ENCODE peak calls at places on chromosomes 12 and 14, in ten cellular contexts. One of them, this sample, is unnamed.

GRCh38 chr12:46675736-46676135 is 150.1 kb downstream of the SLC38A4 start:
- DNase-seq in GM23248: peak
- DNase-seq in fibroblast of villous mesenchyme: peak
- DNase-seq in pancreas: peak
- DNase-seq in neural progenitor cell: peak
- DNase-seq in left lung: no peak
- DNase-seq in HL-60: no peak
- DNase-seq in dorsolateral prefrontal cortex: no peak
- DNase-seq in retinal pigment epithelial cell: no peak
- DNase-seq in thoracic aorta: no peak
- DNase-seq in this sample: peak

GRCh38 chr12:101969-102878 is 35.7 kb downstream of the IQSEC3 start:
- DNase-seq in GM23248: peak
- DNase-seq in fibroblast of villous mesenchyme: no peak
- DNase-seq in pancreas: no peak
- DNase-seq in neural progenitor cell: peak
- DNase-seq in left lung: no peak
- DNase-seq in HL-60: no peak
- DNase-seq in dorsolateral prefrontal cortex: no peak
- DNase-seq in retinal pigment epithelial cell: no peak
- DNase-seq in thoracic aorta: no peak
- DNase-seq in this sample: no peak

GRCh38 chr14:34568803-34569202 is 29.3 kb upstream of the EAPP start:
- DNase-seq in GM23248: no peak
- DNase-seq in fibroblast of villous mesenchyme: no peak
- DNase-seq in pancreas: no peak
- DNase-seq in neural progenitor cell: no peak
- DNase-seq in left lung: peak
- DNase-seq in HL-60: no peak
- DNase-seq in dorsolateral prefrontal cortex: no peak
- DNase-seq in retinal pigment epithelial cell: no peak
- DNase-seq in thoracic aorta: no peak
- DNase-seq in this sample: no peak

GRCh38 chr12:80846930-80847329 is 90.8 kb downstream of the LIN7A start:
- DNase-seq in GM23248: no peak
- DNase-seq in fibroblast of villous mesenchyme: no peak
- DNase-seq in pancreas: no peak
- DNase-seq in neural progenitor cell: no peak
- DNase-seq in left lung: no peak
- DNase-seq in HL-60: no peak
- DNase-seq in dorsolateral prefrontal cortex: no peak
- DNase-seq in retinal pigment epithelial cell: no peak
- DNase-seq in thoracic aorta: no peak
- DNase-seq in this sample: no peak

GRCh38 chr12:50402270-50403000 is 1.8 kb downstream of the LARP4 start:
- DNase-seq in GM23248: peak
- DNase-seq in fibroblast of villous mesenchyme: no peak
- DNase-seq in pancreas: no peak
- DNase-seq in neural progenitor cell: no peak
- DNase-seq in left lung: no peak
- DNase-seq in HL-60: no peak
- DNase-seq in dorsolateral prefrontal cortex: no peak
- DNase-seq in retinal pigment epithelial cell: no peak
- DNase-seq in thoracic aorta: no peak
- DNase-seq in this sample: peak

GRCh38 chr14:104230946-104231345 is 92.6 kb downstream of the KIF26A start:
- DNase-seq in GM23248: no peak
- DNase-seq in fibroblast of villous mesenchyme: no peak
- DNase-seq in pancreas: no peak
- DNase-seq in neural progenitor cell: no peak
- DNase-seq in left lung: peak
- DNase-seq in HL-60: no peak
- DNase-seq in dorsolateral prefrontal cortex: no peak
- DNase-seq in retinal pigment epithelial cell: no peak
- DNase-seq in thoracic aorta: no peak
- DNase-seq in this sample: no peak

GRCh38 chr12:1375323-1375722 is 219.1 kb downstream of the FBXL14 start:
- DNase-seq in GM23248: no peak
- DNase-seq in fibroblast of villous mesenchyme: no peak
- DNase-seq in pancreas: no peak
- DNase-seq in neural progenitor cell: no peak
- DNase-seq in left lung: no peak
- DNase-seq in HL-60: no peak
- DNase-seq in dorsolateral prefrontal cortex: no peak
- DNase-seq in retinal pigment epithelial cell: no peak
- DNase-seq in thoracic aorta: no peak
- DNase-seq in this sample: no peak

GRCh38 chr14:21069388-21070082 is 569 bp upstream of the ARHGEF40 start:
- DNase-seq in GM23248: peak
- DNase-seq in fibroblast of villous mesenchyme: no peak
- DNase-seq in pancreas: peak
- DNase-seq in neural progenitor cell: peak
- DNase-seq in left lung: peak
- DNase-seq in HL-60: peak
- DNase-seq in dorsolateral prefrontal cortex: peak
- DNase-seq in retinal pigment epithelial cell: no peak
- DNase-seq in thoracic aorta: no peak
- DNase-seq in this sample: no peak

GRCh38 chr12:100170313-100170858 is 27.7 kb upstream of the BLTP3B start:
- DNase-seq in GM23248: no peak
- DNase-seq in fibroblast of villous mesenchyme: no peak
- DNase-seq in pancreas: no peak
- DNase-seq in neural progenitor cell: no peak
- DNase-seq in left lung: no peak
- DNase-seq in HL-60: no peak
- DNase-seq in dorsolateral prefrontal cortex: no peak
- DNase-seq in retinal pigment epithelial cell: no peak
- DNase-seq in thoracic aorta: no peak
- DNase-seq in this sample: no peak

GRCh38 chr14:43297794-43298193 is 1209.3 kb downstream of the FSCB start:
- DNase-seq in GM23248: no peak
- DNase-seq in fibroblast of villous mesenchyme: no peak
- DNase-seq in pancreas: no peak
- DNase-seq in neural progenitor cell: no peak
- DNase-seq in left lung: no peak
- DNase-seq in HL-60: no peak
- DNase-seq in dorsolateral prefrontal cortex: no peak
- DNase-seq in retinal pigment epithelial cell: no peak
- DNase-seq in thoracic aorta: no peak
- DNase-seq in this sample: no peak

GRCh38 chr12:34349673-34349961 is 327.3 kb downstream of the ALG10 start:
- DNase-seq in GM23248: no peak
- DNase-seq in fibroblast of villous mesenchyme: no peak
- DNase-seq in pancreas: no peak
- DNase-seq in neural progenitor cell: no peak
- DNase-seq in left lung: no peak
- DNase-seq in HL-60: no peak
- DNase-seq in dorsolateral prefrontal cortex: no peak
- DNase-seq in retinal pigment epithelial cell: no peak
- DNase-seq in thoracic aorta: no peak
- DNase-seq in this sample: no peak

GRCh38 chr12:128914908-128915563 is 61.8 kb downstream of the GLT1D1 start:
- DNase-seq in GM23248: no peak
- DNase-seq in fibroblast of villous mesenchyme: no peak
- DNase-seq in pancreas: no peak
- DNase-seq in neural progenitor cell: no peak
- DNase-seq in left lung: no peak
- DNase-seq in HL-60: peak
- DNase-seq in dorsolateral prefrontal cortex: no peak
- DNase-seq in retinal pigment epithelial cell: no peak
- DNase-seq in thoracic aorta: no peak
- DNase-seq in this sample: no peak

GRCh38 chr12:8702159-8702558 is 4.4 kb downstream of the RIMKLB start:
- DNase-seq in GM23248: no peak
- DNase-seq in fibroblast of villous mesenchyme: no peak
- DNase-seq in pancreas: no peak
- DNase-seq in neural progenitor cell: no peak
- DNase-seq in left lung: no peak
- DNase-seq in HL-60: no peak
- DNase-seq in dorsolateral prefrontal cortex: no peak
- DNase-seq in retinal pigment epithelial cell: no peak
- DNase-seq in thoracic aorta: no peak
- DNase-seq in this sample: no peak

GRCh38 chr12:76085159-76085868 is 829 bp upstream of the NAP1L1 start:
- DNase-seq in GM23248: peak
- DNase-seq in fibroblast of villous mesenchyme: peak
- DNase-seq in pancreas: no peak
- DNase-seq in neural progenitor cell: no peak
- DNase-seq in left lung: no peak
- DNase-seq in HL-60: no peak
- DNase-seq in dorsolateral prefrontal cortex: no peak
- DNase-seq in retinal pigment epithelial cell: no peak
- DNase-seq in thoracic aorta: no peak
- DNase-seq in this sample: no peak

GRCh38 chr14:97387252-97387882 is 590.2 kb downstream of the VRK1 start:
- DNase-seq in GM23248: no peak
- DNase-seq in fibroblast of villous mesenchyme: no peak
- DNase-seq in pancreas: no peak
- DNase-seq in neural progenitor cell: no peak
- DNase-seq in left lung: no peak
- DNase-seq in HL-60: no peak
- DNase-seq in dorsolateral prefrontal cortex: no peak
- DNase-seq in retinal pigment epithelial cell: no peak
- DNase-seq in thoracic aorta: no peak
- DNase-seq in this sample: no peak

GRCh38 chr12:29157486-29157946 is 8.4 kb downstream of the FAR2 start:
- DNase-seq in GM23248: peak
- DNase-seq in fibroblast of villous mesenchyme: no peak
- DNase-seq in pancreas: no peak
- DNase-seq in neural progenitor cell: no peak
- DNase-seq in left lung: no peak
- DNase-seq in HL-60: no peak
- DNase-seq in dorsolateral prefrontal cortex: no peak
- DNase-seq in retinal pigment epithelial cell: no peak
- DNase-seq in thoracic aorta: no peak
- DNase-seq in this sample: peak

GRCh38 chr12:113880993-113881392 is 85.1 kb downstream of the RBM19 start:
- DNase-seq in GM23248: no peak
- DNase-seq in fibroblast of villous mesenchyme: no peak
- DNase-seq in pancreas: no peak
- DNase-seq in neural progenitor cell: no peak
- DNase-seq in left lung: no peak
- DNase-seq in HL-60: no peak
- DNase-seq in dorsolateral prefrontal cortex: no peak
- DNase-seq in retinal pigment epithelial cell: no peak
- DNase-seq in thoracic aorta: no peak
- DNase-seq in this sample: no peak

GRCh38 chr14:101823081-101823480 is 61.6 kb downstream of the PPP2R5C start:
- DNase-seq in GM23248: peak
- DNase-seq in fibroblast of villous mesenchyme: peak
- DNase-seq in pancreas: no peak
- DNase-seq in neural progenitor cell: no peak
- DNase-seq in left lung: no peak
- DNase-seq in HL-60: no peak
- DNase-seq in dorsolateral prefrontal cortex: no peak
- DNase-seq in retinal pigment epithelial cell: no peak
- DNase-seq in thoracic aorta: no peak
- DNase-seq in this sample: no peak
- H3K4me3 ChIP-seq in GM23248: peak
- H3K4me3 ChIP-seq in fibroblast of villous mesenchyme: peak
- H3K4me3 ChIP-seq in pancreas: no peak
- H3K4me3 ChIP-seq in neural progenitor cell: no peak
- H3K4me3 ChIP-seq in left lung: no peak
- H3K4me3 ChIP-seq in HL-60: no peak
- H3K4me3 ChIP-seq in dorsolateral prefrontal cortex: peak
- H3K4me3 ChIP-seq in retinal pigment epithelial cell: no peak
- H3K4me3 ChIP-seq in thoracic aorta: peak
- H3K4me3 ChIP-seq in this sample: no peak

GRCh38 chr12:53324113-53324778 is 2.8 kb upstream of the AAAS start:
- DNase-seq in GM23248: no peak
- DNase-seq in fibroblast of villous mesenchyme: no peak
- DNase-seq in pancreas: peak
- DNase-seq in neural progenitor cell: peak
- DNase-seq in left lung: no peak
- DNase-seq in HL-60: peak
- DNase-seq in dorsolateral prefrontal cortex: no peak
- DNase-seq in retinal pigment epithelial cell: no peak
- DNase-seq in thoracic aorta: no peak
- DNase-seq in this sample: no peak
- H3K4me3 ChIP-seq in GM23248: peak
- H3K4me3 ChIP-seq in fibroblast of villous mesenchyme: peak
- H3K4me3 ChIP-seq in pancreas: peak
- H3K4me3 ChIP-seq in neural progenitor cell: peak
- H3K4me3 ChIP-seq in left lung: peak
- H3K4me3 ChIP-seq in HL-60: peak
- H3K4me3 ChIP-seq in dorsolateral prefrontal cortex: peak
- H3K4me3 ChIP-seq in retinal pigment epithelial cell: peak
- H3K4me3 ChIP-seq in thoracic aorta: peak
- H3K4me3 ChIP-seq in this sample: peak

GRCh38 chr14:89432226-89432625 is 15.2 kb upstream of the FOXN3 start:
- DNase-seq in GM23248: no peak
- DNase-seq in fibroblast of villous mesenchyme: no peak
- DNase-seq in pancreas: no peak
- DNase-seq in neural progenitor cell: no peak
- DNase-seq in left lung: no peak
- DNase-seq in HL-60: no peak
- DNase-seq in dorsolateral prefrontal cortex: no peak
- DNase-seq in retinal pigment epithelial cell: no peak
- DNase-seq in thoracic aorta: no peak
- DNase-seq in this sample: no peak

GRCh38 chr14:89428556-89429196 is 11.6 kb upstream of the FOXN3 start:
- DNase-seq in GM23248: peak
- DNase-seq in fibroblast of villous mesenchyme: no peak
- DNase-seq in pancreas: no peak
- DNase-seq in neural progenitor cell: peak
- DNase-seq in left lung: no peak
- DNase-seq in HL-60: no peak
- DNase-seq in dorsolateral prefrontal cortex: no peak
- DNase-seq in retinal pigment epithelial cell: no peak
- DNase-seq in thoracic aorta: no peak
- DNase-seq in this sample: no peak

GRCh38 chr14:89428163-89428523 is 11.1 kb upstream of the FOXN3 start:
- DNase-seq in GM23248: no peak
- DNase-seq in fibroblast of villous mesenchyme: no peak
- DNase-seq in pancreas: no peak
- DNase-seq in neural progenitor cell: no peak
- DNase-seq in left lung: no peak
- DNase-seq in HL-60: no peak
- DNase-seq in dorsolateral prefrontal cortex: no peak
- DNase-seq in retinal pigment epithelial cell: no peak
- DNase-seq in thoracic aorta: no peak
- DNase-seq in this sample: no peak

GRCh38 chr14:89429206-89430091 is 12.4 kb upstream of the FOXN3 start:
- DNase-seq in GM23248: peak
- DNase-seq in fibroblast of villous mesenchyme: peak
- DNase-seq in pancreas: no peak
- DNase-seq in neural progenitor cell: peak
- DNase-seq in left lung: no peak
- DNase-seq in HL-60: peak
- DNase-seq in dorsolateral prefrontal cortex: no peak
- DNase-seq in retinal pigment epithelial cell: no peak
- DNase-seq in thoracic aorta: no peak
- DNase-seq in this sample: no peak

GRCh38 chr14:89430271-89430620 is 13.2 kb upstream of the FOXN3 start:
- DNase-seq in GM23248: no peak
- DNase-seq in fibroblast of villous mesenchyme: peak
- DNase-seq in pancreas: no peak
- DNase-seq in neural progenitor cell: no peak
- DNase-seq in left lung: no peak
- DNase-seq in HL-60: no peak
- DNase-seq in dorsolateral prefrontal cortex: no peak
- DNase-seq in retinal pigment epithelial cell: no peak
- DNase-seq in thoracic aorta: no peak
- DNase-seq in this sample: no peak
- H3K4me3 ChIP-seq in GM23248: peak
- H3K4me3 ChIP-seq in fibroblast of villous mesenchyme: peak
- H3K4me3 ChIP-seq in pancreas: no peak
- H3K4me3 ChIP-seq in neural progenitor cell: no peak
- H3K4me3 ChIP-seq in left lung: peak
- H3K4me3 ChIP-seq in HL-60: no peak
- H3K4me3 ChIP-seq in dorsolateral prefrontal cortex: peak
- H3K4me3 ChIP-seq in retinal pigment epithelial cell: no peak
- H3K4me3 ChIP-seq in thoracic aorta: peak
- H3K4me3 ChIP-seq in this sample: no peak

GRCh38 chr14:49766839-49767238 is 1.1 kb upstream of the KLHDC2 start:
- DNase-seq in GM23248: peak
- DNase-seq in fibroblast of villous mesenchyme: peak
- DNase-seq in pancreas: peak
- DNase-seq in neural progenitor cell: peak
- DNase-seq in left lung: no peak
- DNase-seq in HL-60: no peak
- DNase-seq in dorsolateral prefrontal cortex: no peak
- DNase-seq in retinal pigment epithelial cell: no peak
- DNase-seq in thoracic aorta: no peak
- DNase-seq in this sample: no peak
- H3K4me3 ChIP-seq in GM23248: peak
- H3K4me3 ChIP-seq in fibroblast of villous mesenchyme: peak
- H3K4me3 ChIP-seq in pancreas: peak
- H3K4me3 ChIP-seq in neural progenitor cell: peak
- H3K4me3 ChIP-seq in left lung: peak
- H3K4me3 ChIP-seq in HL-60: peak
- H3K4me3 ChIP-seq in dorsolateral prefrontal cortex: peak
- H3K4me3 ChIP-seq in retinal pigment epithelial cell: peak
- H3K4me3 ChIP-seq in thoracic aorta: peak
- H3K4me3 ChIP-seq in this sample: peak

This sample was measured in PC-3.